ENCODE peak calls at places on chromosome 18, in four cellular contexts. T, M, N and H are unnamed samples.

GRCh38 chr18:74290831-74291770 is 662 bp downstream of the CYB5A start:
- DNase-seq in M (no peak), N (peak; percentile 34), T (no peak), H (peak; percentile 39)

GRCh38 chr18:72160504-72161445 is 383.4 kb downstream of the CBLN2 start:
- DNase-seq in T (no peak), M (no peak), N (no peak), H (no peak)

GRCh38 chr18:34760444-34760843 is 50.3 kb downstream of the DTNA start:
- DNase-seq in N (no peak), M (no peak), T (no peak), H (no peak)

GRCh38 chr18:75249672-75250470 is 39.3 kb downstream of the TSHZ1 start:
- DNase-seq in N (no peak), T (no peak), M (peak; percentile 8), H (no peak)

GRCh38 chr18:213505-213904 is 54.3 kb downstream of the THOC1 start:
- DNase-seq in N (no peak), M (no peak), T (no peak), H (no peak)

GRCh38 chr18:10822457-10822856 is 296.6 kb downstream of the NAPG start:
- DNase-seq in M (peak; percentile 62), T (no peak), N (no peak), H (no peak)

GRCh38 chr18:57004366-57005121 is 142.3 kb upstream of the BOD1L2 start:
- DNase-seq in M (no peak), T (peak; percentile 63), N (peak; percentile 27), H (no peak)

GRCh38 chr18:22398464-22398863 is 19.3 kb downstream of the CTAGE1 start:
- DNase-seq in N (no peak), T (no peak), M (no peak), H (no peak)

GRCh38 chr18:23890589-23890988 is 124.0 kb upstream of the TTC39C start:
- DNase-seq in T (no peak), M (no peak), N (no peak), H (no peak)

GRCh38 chr18:54181856-54182612 is 42.4 kb downstream of the MBD2 start:
- DNase-seq in N (no peak), M (no peak), T (no peak), H (no peak)

GRCh38 chr18:22816266-22817176 is 116.6 kb upstream of the RBBP8 start:
- DNase-seq in N (peak; percentile 32), T (no peak), M (no peak), H (no peak)

GRCh38 chr18:25289040-25289631 is 62.8 kb downstream of the ZNF521 start:
- DNase-seq in T (no peak), N (no peak), M (no peak), H (no peak)

DNA sequence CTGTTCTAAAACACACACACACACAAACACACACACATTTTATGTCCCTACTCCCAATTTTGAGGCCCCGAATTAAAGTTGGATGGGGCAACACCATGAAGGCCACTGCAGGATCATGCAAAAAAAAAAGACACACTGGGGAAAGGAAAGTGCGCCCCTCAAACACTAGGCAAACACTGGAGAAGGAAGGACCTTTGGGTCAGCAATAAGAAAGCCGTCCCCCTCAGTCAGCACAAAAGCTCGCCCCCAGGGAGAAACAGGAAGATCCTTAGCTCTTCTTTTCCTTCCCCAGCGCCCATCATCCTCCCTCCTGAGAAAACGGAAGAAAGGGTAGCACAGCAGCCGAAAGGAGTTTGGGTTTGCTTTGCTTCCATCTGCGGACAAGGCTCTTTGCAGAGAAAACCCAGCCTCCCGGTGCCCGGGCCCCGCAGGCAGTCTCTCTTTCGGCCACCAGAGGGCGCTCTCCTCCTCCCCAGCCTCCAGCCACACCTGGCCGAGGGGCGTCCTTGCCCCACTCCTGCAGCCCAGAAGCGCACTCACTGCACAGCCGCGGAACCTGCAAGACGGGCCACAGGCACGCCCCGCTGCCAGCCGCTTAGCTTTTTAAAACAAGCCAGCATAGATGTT is 248.5 kb downstream of the CDH20 start:
- DNase-seq in N (peak; percentile 14), T (no peak), M (peak; percentile 45), H (peak; percentile 22)
- TF ChIP-seq ZBTB33 in N (no peak), T (no peak), M (no peak), H (no peak)

DNA sequence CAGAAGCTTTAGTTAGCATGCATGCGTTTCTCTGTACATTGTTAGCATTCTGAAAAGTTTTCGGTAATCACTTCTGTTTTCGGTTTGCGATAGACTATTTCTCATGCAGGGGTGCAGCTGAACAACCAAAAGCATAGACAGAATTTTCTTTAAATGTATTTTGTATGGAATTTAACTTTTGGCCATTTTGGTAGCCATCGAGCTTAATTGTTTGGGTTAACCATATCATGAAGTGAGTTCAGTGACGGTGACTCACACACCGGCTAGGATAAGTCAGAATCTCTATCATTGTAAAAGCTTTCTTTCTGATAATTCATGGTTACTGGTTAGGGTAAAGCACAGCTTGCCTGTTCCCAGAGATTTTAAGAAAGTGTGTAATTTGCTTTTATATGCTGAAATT is 107.2 kb downstream of the CD226 start:
- DNase-seq in N (no peak), M (no peak), T (no peak), H (no peak)
- TF ChIP-seq ZBTB33 in N (no peak), M (no peak), T (no peak), H (no peak)

DNA sequence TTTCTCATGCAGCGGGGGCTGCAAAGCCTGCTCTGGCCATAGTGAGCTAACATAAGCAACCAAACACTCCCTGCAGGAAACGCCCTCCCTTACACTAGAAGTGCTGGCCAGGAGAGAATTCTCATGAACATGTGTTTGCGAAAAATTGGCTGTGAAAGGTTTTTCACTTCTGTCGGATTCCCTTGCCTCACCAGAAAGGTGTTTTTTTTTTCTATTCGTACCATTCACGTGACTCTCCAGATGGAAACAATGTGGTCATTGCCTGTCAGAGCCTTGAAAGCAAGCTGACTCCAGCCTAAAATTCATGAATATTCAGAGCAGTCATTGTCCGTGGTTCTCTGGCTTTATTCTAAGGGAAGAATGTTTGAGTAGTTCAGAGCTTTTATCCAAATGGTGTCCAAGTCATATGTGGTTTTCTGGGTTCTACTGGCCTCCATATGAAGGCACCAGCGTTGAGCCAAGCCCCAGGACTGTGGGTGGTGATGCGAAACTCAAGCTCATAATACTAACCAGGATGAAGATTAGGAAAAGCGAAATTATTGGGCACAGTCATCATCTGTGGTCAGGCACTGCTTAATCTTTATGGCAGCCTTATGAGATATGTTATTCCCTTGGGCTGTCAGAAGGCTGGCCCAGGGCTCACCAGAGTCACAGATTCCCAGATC is 236.4 kb downstream of the ALPK2 start:
- DNase-seq in N (no peak), T (no peak), M (no peak), H (no peak)
- TF ChIP-seq ZBTB33 in N (no peak), T (no peak), M (no peak), H (no peak)

GRCh38 chr18:64972545-64972944 is 778.3 kb upstream of the CDH7 start:
- DNase-seq in M (no peak), N (no peak), T (no peak), H (no peak)
- TF ChIP-seq ZBTB33 in M (no peak), N (no peak), T (no peak), H (no peak)

GRCh38 chr18:45935591-45936335 is 31.4 kb downstream of the EPG5 start:
- DNase-seq in M (no peak), T (no peak), N (peak; percentile 54), H (no peak)
- TF ChIP-seq ZBTB33 in M (no peak), T (no peak), N (no peak), H (no peak)

DNA sequence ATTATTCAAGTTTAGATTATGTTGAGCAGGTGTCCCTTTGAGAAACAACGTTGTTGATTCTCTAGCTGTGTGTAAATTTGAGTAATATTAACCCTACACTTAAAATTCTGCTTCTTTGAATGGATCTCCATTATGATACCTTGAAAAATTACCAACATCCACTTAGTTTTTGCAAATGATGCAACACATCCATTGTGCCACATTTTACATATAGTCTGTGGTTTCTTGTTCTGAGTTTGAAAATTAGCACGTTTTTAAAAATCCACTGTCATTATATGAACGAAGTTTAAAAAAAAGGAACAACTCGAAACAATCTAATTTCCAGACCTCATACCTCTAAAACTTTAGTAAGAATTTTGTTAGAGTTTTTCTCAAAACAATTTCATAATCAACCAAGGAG is 37.7 kb downstream of the PIK3C3 start:
- DNase-seq in M (no peak), N (no peak), T (no peak), H (no peak)
- TF ChIP-seq ZBTB33 in M (no peak), N (no peak), T (no peak), H (no peak)

GRCh38 chr18:13530215-13530878 is 196.0 kb downstream of the FAM210A start:
- DNase-seq in T (no peak), M (no peak), N (no peak), H (no peak)

GRCh38 chr18:13531681-13532325 is 194.6 kb downstream of the FAM210A start:
- DNase-seq in T (no peak), M (no peak), N (no peak), H (no peak)

GRCh38 chr18:13528739-13529392 is 197.5 kb downstream of the FAM210A start:
- DNase-seq in N (no peak), T (no peak), M (no peak), H (no peak)

GRCh38 chr18:13532406-13533075 is 193.8 kb downstream of the FAM210A start:
- DNase-seq in N (no peak), T (no peak), M (no peak), H (no peak)

GRCh38 chr18:13530879-13531387 is 195.4 kb downstream of the FAM210A start:
- DNase-seq in N (no peak), T (no peak), M (no peak), H (peak; percentile 4)
- TF ChIP-seq ZBTB33 in N (no peak), T (no peak), M (no peak), H (no peak)

DNA sequence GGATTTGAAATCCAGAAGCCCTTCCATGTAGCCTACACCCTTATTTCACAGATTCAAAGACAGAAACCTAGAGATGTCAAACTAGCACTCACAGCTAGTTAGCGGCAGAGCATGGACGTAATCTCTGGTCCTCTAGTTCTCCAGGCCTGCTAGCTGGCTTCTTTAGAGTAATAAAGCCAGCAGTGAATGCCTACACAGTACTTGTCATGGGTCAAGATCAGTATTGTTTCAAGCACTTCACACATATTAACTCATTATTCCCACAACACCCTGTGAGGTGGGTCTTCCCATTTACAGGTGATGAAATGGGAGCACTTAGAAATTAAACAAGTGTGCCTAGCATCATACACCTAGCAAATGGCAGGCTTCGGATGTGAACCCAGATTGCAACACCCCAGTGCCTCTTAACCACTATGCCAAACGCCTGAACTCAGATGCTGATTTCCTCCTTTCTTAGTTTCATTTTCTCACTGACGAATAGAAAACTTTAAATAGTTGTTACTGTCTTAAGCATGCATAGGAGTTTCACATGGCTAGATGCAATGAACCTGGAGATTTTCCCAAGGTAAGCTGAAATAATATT is 14.5 kb upstream of the ZBTB14 start:
- DNase-seq in N (no peak), T (peak; percentile 48), M (no peak), H (no peak)
- TF ChIP-seq ZBTB33 in N (no peak), T (no peak), M (no peak), H (no peak)